ENCODE peak calls at places on chromosomes 2 and 18, in four cellular contexts. I, T, A and S are unnamed samples.

GRCh38 chr2:216664593-216665034 is 30.7 kb downstream of the IGFBP5 start:
- DNase-seq in I (no peak), T (no peak), A (no peak), S (peak)

GRCh38 chr2:238421695-238422035 is 5.1 kb upstream of the ASB1 start:
- DNase-seq in I (no peak), T (no peak), A (no peak), S (no peak)

GRCh38 chr2:392921-393270 is 105.0 kb upstream of the ALKAL2 start:
- DNase-seq in I (no peak), T (no peak), A (no peak), S (no peak)

GRCh38 chr18:12947355-12948054 is at the start of gene SEH1L:
- DNase-seq in I (peak), T (peak), A (peak), S (peak)

GRCh38 chr18:23994361-23994902 is 20.1 kb upstream of the TTC39C start:
- DNase-seq in I (no peak), T (no peak), A (peak), S (peak)

GRCh38 chr2:183078467-183079334 is at the start of gene DUSP19:
- DNase-seq in I (peak), T (peak), A (peak), S (peak)

GRCh38 chr2:205511221-205511620 is 171.1 kb upstream of the NRP2 start:
- DNase-seq in I (no peak), T (no peak), A (no peak), S (no peak)

GRCh38 chr18:77206676-77207370 is 42.8 kb upstream of the GALR1 start:
- DNase-seq in I (no peak), T (no peak), A (no peak), S (no peak)

GRCh38 chr2:97808816-97809215 is 95.4 kb downstream of the ZAP70 start:
- DNase-seq in I (no peak), T (no peak), A (no peak), S (no peak)

GRCh38 chr2:227828385-227828990 is 14.8 kb downstream of the CCL20 start:
- DNase-seq in I (no peak), T (no peak), A (no peak), S (no peak)

GRCh38 chr18:55513199-55513598 is 74.8 kb downstream of the TCF4 start:
- DNase-seq in I (no peak), T (no peak), A (no peak), S (no peak)

GRCh38 chr2:15555839-15556238 is 5.3 kb downstream of the NBAS start:
- DNase-seq in I (no peak), T (no peak), A (no peak), S (no peak)

GRCh38 chr2:58727977-58728656 is 487.0 kb upstream of the FANCL start:
- DNase-seq in I (no peak), T (no peak), A (no peak), S (no peak)

GRCh38 chr18:41992066-41992465 is 37.0 kb downstream of the PIK3C3 start:
- DNase-seq in I (no peak), T (no peak), A (no peak), S (no peak)

GRCh38 chr2:97005353-97005752 is 19.0 kb upstream of the FAM178B start:
- DNase-seq in I (no peak), T (no peak), A (peak), S (no peak)

GRCh38 chr2:226151157-226151556 is 648.5 kb downstream of the IRS1 start:
- DNase-seq in I (no peak), T (no peak), A (no peak), S (no peak)

GRCh38 chr2:80117401-80117800 is 187.2 kb downstream of the LRRTM1 start:
- DNase-seq in I (no peak), T (no peak), A (no peak), S (no peak)

GRCh38 chr2:45812039-45812500 is 160.6 kb downstream of the PRKCE start:
- DNase-seq in I (no peak), T (no peak), A (no peak), S (no peak)